ENCODE peak calls at places on chromosomes 13 and 19, in seven cellular contexts. L, M, Y, W, V, N and I are unnamed samples.

GRCh38 chr13:83667606-83668005 is 214.7 kb downstream of the SLITRK1 start:
- DNase-seq in N (no peak), M (no peak), W (no peak), L (no peak), V (no peak), Y (no peak), I (no peak)

GRCh38 chr13:101919541-101920306 is 467.2 kb downstream of the ITGBL1 start:
- DNase-seq in W (no peak), L (peak; percentile 65), N (no peak), Y (peak; percentile 47), V (peak; percentile 23), M (no peak), I (no peak)

GRCh38 chr13:45441633-45442032 is 23.1 kb upstream of the COG3 start:
- DNase-seq in L (no peak), N (no peak), W (no peak), V (no peak), Y (no peak), M (no peak), I (no peak)

GRCh38 chr13:110485604-110486003 is 75.9 kb downstream of the RAB20 start:
- DNase-seq in V (no peak), M (no peak), Y (no peak), N (no peak), L (no peak), W (no peak), I (no peak)

GRCh38 chr19:57664269-57665127 is 4.2 kb upstream of the ZSCAN4 start:
- DNase-seq in V (no peak), M (no peak), L (peak; percentile 75), Y (peak; percentile 63), W (peak; percentile 64), N (no peak), I (no peak)

GRCh38 chr19:17779281-17779930 is 15.5 kb upstream of the B3GNT3 start:
- DNase-seq in V (no peak), M (no peak), W (peak; percentile 46), Y (peak; percentile 80), L (peak; percentile 65), N (no peak), I (peak; percentile 52)

GRCh38 chr19:42693760-42694350 is 46.4 kb downstream of the PSG3 start:
- DNase-seq in L (no peak), Y (no peak), W (no peak), V (peak; percentile 12), N (no peak), M (no peak), I (no peak)

GRCh38 chr19:29533578-29534544 is 8.1 kb downstream of the VSTM2B start:
- DNase-seq in W (no peak), Y (no peak), L (peak; percentile 33), N (no peak), V (no peak), M (no peak), I (no peak)

GRCh38 chr19:52138614-52139290 is 986 bp downstream of the ZNF616 start:
- DNase-seq in W (peak; percentile 18), V (peak; percentile 75), Y (no peak), L (no peak), M (no peak), N (no peak), I (no peak)

GRCh38 chr13:79477968-79478367 is 3.0 kb upstream of the NDFIP2 start:
- DNase-seq in L (peak; percentile 58), M (no peak), W (no peak), V (no peak), Y (no peak), N (no peak), I (no peak)

GRCh38 chr19:17953869-17954268 is 13.0 kb upstream of the KCNN1 start:
- DNase-seq in V (no peak), Y (no peak), W (no peak), M (no peak), L (no peak), N (no peak), I (no peak)

GRCh38 chr13:22214184-22214583 is 543.3 kb downstream of the FGF9 start:
- DNase-seq in M (no peak), L (no peak), N (no peak), Y (no peak), V (no peak), W (no peak), I (no peak)

GRCh38 chr13:32381539-32381938 is 46.4 kb downstream of the N4BP2L1 start:
- DNase-seq in V (peak; percentile 9), N (no peak), W (peak; percentile 14), Y (no peak), M (peak; percentile 30), L (no peak), I (peak; percentile 26)

GRCh38 chr19:31127132-31127967 is 221.9 kb downstream of the TSHZ3 start:
- DNase-seq in W (peak; percentile 36), N (no peak), V (no peak), M (no peak), Y (peak; percentile 66), L (no peak), I (no peak)

GRCh38 chr13:80235131-80235530 is 105.8 kb downstream of the SPRY2 start:
- DNase-seq in V (no peak), W (no peak), N (no peak), L (no peak), Y (no peak), M (no peak), I (no peak)

GRCh38 chr19:18650468-18651001 is 13.7 kb downstream of the KLHL26 start:
- DNase-seq in M (no peak), W (peak; percentile 66), Y (peak; percentile 90), V (no peak), L (peak; percentile 87), N (peak; percentile 66), I (peak; percentile 72)

GRCh38 chr13:48235100-48235813 is 2.3 kb downstream of the ITM2B start:
- DNase-seq in L (no peak), W (no peak), N (no peak), V (peak; percentile 28), Y (no peak), M (no peak), I (no peak)

GRCh38 chr13:48233886-48234488 is 981 bp downstream of the ITM2B start:
- DNase-seq in M (no peak), N (no peak), W (no peak), V (no peak), L (no peak), Y (no peak), I (no peak)

GRCh38 chr13:48234652-48235099 is 1.7 kb downstream of the ITM2B start:
- DNase-seq in L (no peak), M (no peak), V (no peak), Y (no peak), N (no peak), W (no peak), I (no peak)

GRCh38 chr13:48236528-48237353 is 3.7 kb downstream of the ITM2B start:
- DNase-seq in V (no peak), Y (no peak), L (no peak), W (no peak), N (no peak), M (no peak), I (no peak)

DNA sequence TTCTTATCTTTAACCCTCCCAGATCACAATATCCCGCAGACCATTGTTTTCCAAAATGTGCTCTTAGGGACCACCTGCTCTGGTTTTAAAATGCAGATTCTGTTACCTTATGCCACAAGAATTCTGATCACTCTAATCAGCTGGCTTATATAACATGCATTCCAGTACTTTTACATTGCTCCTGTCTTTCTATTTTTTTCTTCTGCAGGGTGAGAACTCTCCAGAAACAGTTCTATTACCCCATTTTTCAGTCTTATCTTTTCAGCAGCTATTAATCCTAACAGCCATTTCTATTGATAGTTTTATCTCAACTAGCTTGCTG is 2.8 kb downstream of the ITM2B start:
- DNase-seq in N (no peak), M (no peak), Y (no peak), V (no peak), L (no peak), W (no peak), I (no peak)
- H3K4me3 ChIP-seq in N (peak overlapping the region; percentile 100), M (peak overlapping the region; percentile 98), Y (peak overlapping the region; percentile 89), V (no peak overlapping the region), L (peak overlapping the region; percentile 92), W (peak overlapping the region; percentile 97), I (peak overlapping the region; percentile 100)

GRCh38 chr13:46683879-46684278 is 113.1 kb downstream of the ESD start:
- DNase-seq in M (no peak), N (no peak), W (no peak), L (no peak), Y (no peak), V (no peak), I (no peak)

GRCh38 chr13:46682015-46682414 is 114.9 kb downstream of the ESD start:
- DNase-seq in W (no peak), N (no peak), Y (no peak), V (no peak), L (no peak), M (no peak), I (no peak)

GRCh38 chr13:46686171-46686570 is 110.8 kb downstream of the ESD start:
- DNase-seq in N (no peak), W (no peak), M (no peak), L (no peak), V (no peak), Y (no peak), I (no peak)

GRCh38 chr13:46685006-46685730 is 111.8 kb downstream of the ESD start:
- DNase-seq in N (no peak), L (no peak), Y (no peak), V (no peak), M (no peak), W (no peak), I (no peak)

DNA sequence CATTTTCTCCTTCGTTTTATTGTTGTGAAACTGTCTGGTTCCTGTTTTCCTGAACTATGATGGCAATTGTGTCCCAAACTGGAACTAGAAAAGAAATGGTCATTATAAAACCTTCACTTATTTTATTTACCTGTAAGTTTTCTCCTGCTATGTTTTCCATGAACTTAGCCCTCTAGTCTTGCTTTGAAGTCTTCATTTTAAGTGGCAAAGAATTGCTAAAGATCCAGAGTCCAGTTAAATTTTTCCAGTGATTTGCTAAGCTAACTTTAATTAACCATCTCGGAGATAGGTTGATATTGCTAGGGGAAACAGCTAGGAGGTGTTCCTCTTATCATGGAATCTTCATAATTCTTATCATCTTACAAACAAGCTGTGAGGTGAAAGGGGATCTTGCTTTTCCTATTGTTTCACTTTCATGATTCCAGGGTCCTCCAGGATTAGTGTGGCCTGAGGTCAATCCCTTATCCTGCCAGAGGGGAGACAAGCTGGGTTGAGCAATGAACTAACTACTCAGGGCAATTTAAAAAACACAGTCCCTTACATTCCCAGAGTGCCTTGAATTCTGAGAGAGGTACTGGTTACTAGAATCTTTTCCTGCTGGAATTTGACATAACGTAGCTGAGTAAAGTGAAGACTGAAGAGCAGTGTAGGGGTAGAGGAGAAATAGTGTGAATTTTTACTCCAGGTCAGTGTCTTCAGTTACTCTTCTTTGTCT is 112.5 kb downstream of the ESD start:
- DNase-seq in V (no peak), W (no peak), L (no peak), N (no peak), Y (no peak), M (no peak), I (no peak)
- H3K27ac ChIP-seq in V (no peak overlapping the region), W (no peak overlapping the region), L (peak overlapping the region; percentile 61), N (no peak overlapping the region), Y (peak overlapping the region; percentile 57), M (no peak overlapping the region), I (peak overlapping the region; percentile 10)

GRCh38 chr13:30722361-30722760 is 13.0 kb upstream of the ALOX5AP start:
- DNase-seq in N (no peak), Y (no peak), V (no peak), L (no peak), W (no peak), M (no peak), I (no peak)
- H3K4me3 ChIP-seq in N (no peak overlapping the region), Y (no peak overlapping the region), V (no peak overlapping the region), L (no peak overlapping the region), W (no peak overlapping the region), M (no peak overlapping the region), I (no peak overlapping the region)

DNA sequence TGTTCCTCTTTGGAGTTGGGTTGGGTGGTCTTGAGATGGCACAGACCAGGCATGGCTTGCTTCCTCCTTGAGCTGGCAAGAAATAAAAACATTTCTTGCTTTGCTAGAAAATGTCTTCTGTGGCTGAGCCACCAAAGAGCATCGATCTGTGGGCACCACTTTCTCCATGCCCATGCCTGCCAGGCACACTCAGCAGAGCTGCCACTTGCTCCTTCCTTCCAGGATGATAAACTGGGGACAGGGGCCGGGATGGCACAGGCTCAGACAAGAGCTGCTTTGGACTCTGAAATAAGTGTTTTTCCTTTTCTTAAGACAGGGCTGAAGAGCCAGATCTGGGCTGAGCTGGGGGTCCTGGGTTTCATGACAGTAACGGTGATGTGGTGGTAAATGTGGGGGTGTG is 32.8 kb downstream of the NFIX start:
- DNase-seq in W (no peak), N (no peak), V (no peak), Y (no peak), L (no peak), M (no peak), I (no peak)
- H3K27ac ChIP-seq in W (no peak overlapping the region), N (peak overlapping the region; percentile 98), V (no peak overlapping the region), Y (peak overlapping the region; percentile 80), L (peak overlapping the region; percentile 96), M (no peak overlapping the region), I (no peak overlapping the region)